ENCODE peak calls at places on chromosomes 2 and 18, in ten cellular contexts. One of them, this sample, is unnamed.

GRCh38 chr2:221211653-221212052 is 360.5 kb downstream of the EPHA4 start:
- DNase-seq in GM12878: no peak
- DNase-seq in iPS DF 6.9: no peak
- DNase-seq in breast epithelium: no peak
- DNase-seq in choroid plexus epithelial cell: no peak
- DNase-seq in psoas muscle: no peak
- DNase-seq in heart left ventricle: no peak
- DNase-seq in endothelial cell of umbilical vein: no peak
- DNase-seq in fibroblast of mammary gland: no peak
- DNase-seq in NB4: no peak
- DNase-seq in this sample: no peak

GRCh38 chr2:138115664-138116063 is 151.4 kb downstream of the HNMT start:
- DNase-seq in GM12878: no peak
- DNase-seq in iPS DF 6.9: no peak
- DNase-seq in breast epithelium: no peak
- DNase-seq in choroid plexus epithelial cell: peak; percentile 51
- DNase-seq in psoas muscle: no peak
- DNase-seq in heart left ventricle: no peak
- DNase-seq in endothelial cell of umbilical vein: no peak
- DNase-seq in fibroblast of mammary gland: peak; percentile 32
- DNase-seq in NB4: no peak
- DNase-seq in this sample: no peak

GRCh38 chr2:24439280-24439970 is 51.6 kb upstream of the NCOA1 start:
- DNase-seq in GM12878: no peak
- DNase-seq in iPS DF 6.9: no peak
- DNase-seq in breast epithelium: no peak
- DNase-seq in choroid plexus epithelial cell: peak; percentile 17
- DNase-seq in psoas muscle: no peak
- DNase-seq in heart left ventricle: no peak
- DNase-seq in endothelial cell of umbilical vein: no peak
- DNase-seq in fibroblast of mammary gland: peak; percentile 35
- DNase-seq in NB4: peak; percentile 33
- DNase-seq in this sample: no peak

GRCh38 chr2:69298261-69298660 is 88.8 kb downstream of the GFPT1 start:
- DNase-seq in GM12878: no peak
- DNase-seq in iPS DF 6.9: no peak
- DNase-seq in breast epithelium: no peak
- DNase-seq in choroid plexus epithelial cell: peak; percentile 95
- DNase-seq in psoas muscle: no peak
- DNase-seq in heart left ventricle: no peak
- DNase-seq in endothelial cell of umbilical vein: peak; percentile 58
- DNase-seq in fibroblast of mammary gland: peak; percentile 98
- DNase-seq in NB4: peak; percentile 81
- DNase-seq in this sample: peak; percentile 94

GRCh38 chr2:181169459-181169858 is 189.1 kb downstream of the UBE2E3 start:
- DNase-seq in GM12878: no peak
- DNase-seq in iPS DF 6.9: no peak
- DNase-seq in breast epithelium: no peak
- DNase-seq in choroid plexus epithelial cell: no peak
- DNase-seq in psoas muscle: no peak
- DNase-seq in heart left ventricle: no peak
- DNase-seq in endothelial cell of umbilical vein: no peak
- DNase-seq in fibroblast of mammary gland: no peak
- DNase-seq in NB4: no peak
- DNase-seq in this sample: no peak

GRCh38 chr18:75455249-75456183 is 28.0 kb upstream of the SMIM21 start:
- DNase-seq in GM12878: no peak
- DNase-seq in iPS DF 6.9: no peak
- DNase-seq in breast epithelium: no peak
- DNase-seq in choroid plexus epithelial cell: peak; percentile 44
- DNase-seq in psoas muscle: peak; percentile 56
- DNase-seq in heart left ventricle: no peak
- DNase-seq in endothelial cell of umbilical vein: peak; percentile 6
- DNase-seq in fibroblast of mammary gland: peak; percentile 38
- DNase-seq in NB4: no peak
- DNase-seq in this sample: no peak

GRCh38 chr2:167406558-167406957 is 518.3 kb downstream of the XIRP2 start:
- DNase-seq in GM12878: no peak
- DNase-seq in iPS DF 6.9: peak; percentile 80
- DNase-seq in breast epithelium: no peak
- DNase-seq in choroid plexus epithelial cell: peak; percentile 89
- DNase-seq in psoas muscle: no peak
- DNase-seq in heart left ventricle: no peak
- DNase-seq in endothelial cell of umbilical vein: no peak
- DNase-seq in fibroblast of mammary gland: peak; percentile 43
- DNase-seq in NB4: no peak
- DNase-seq in this sample: peak; percentile 67

GRCh38 chr2:138974651-138975050 is 194.5 kb upstream of the NXPH2 start:
- DNase-seq in GM12878: no peak
- DNase-seq in iPS DF 6.9: no peak
- DNase-seq in breast epithelium: no peak
- DNase-seq in choroid plexus epithelial cell: peak; percentile 81
- DNase-seq in psoas muscle: no peak
- DNase-seq in heart left ventricle: no peak
- DNase-seq in endothelial cell of umbilical vein: no peak
- DNase-seq in fibroblast of mammary gland: no peak
- DNase-seq in NB4: no peak
- DNase-seq in this sample: peak; percentile 57

GRCh38 chr18:14999085-14999975 is 251.4 kb downstream of the ANKRD30B start:
- DNase-seq in GM12878: no peak
- DNase-seq in iPS DF 6.9: no peak
- DNase-seq in breast epithelium: no peak
- DNase-seq in choroid plexus epithelial cell: no peak
- DNase-seq in psoas muscle: peak; percentile 23
- DNase-seq in heart left ventricle: no peak
- DNase-seq in endothelial cell of umbilical vein: no peak
- DNase-seq in fibroblast of mammary gland: no peak
- DNase-seq in NB4: no peak
- DNase-seq in this sample: no peak

GRCh38 chr18:79512461-79513380 is 117.0 kb downstream of the NFATC1 start:
- DNase-seq in GM12878: no peak
- DNase-seq in iPS DF 6.9: no peak
- DNase-seq in breast epithelium: peak; percentile 39
- DNase-seq in choroid plexus epithelial cell: no peak
- DNase-seq in psoas muscle: peak; percentile 55
- DNase-seq in heart left ventricle: no peak
- DNase-seq in endothelial cell of umbilical vein: no peak
- DNase-seq in fibroblast of mammary gland: no peak
- DNase-seq in NB4: no peak
- DNase-seq in this sample: no peak

GRCh38 chr2:190791347-190791982 is 89.2 kb upstream of the GLS start:
- DNase-seq in GM12878: no peak
- DNase-seq in iPS DF 6.9: no peak
- DNase-seq in breast epithelium: no peak
- DNase-seq in choroid plexus epithelial cell: peak; percentile 59
- DNase-seq in psoas muscle: no peak
- DNase-seq in heart left ventricle: peak; percentile 61
- DNase-seq in endothelial cell of umbilical vein: peak; percentile 93
- DNase-seq in fibroblast of mammary gland: peak; percentile 79
- DNase-seq in NB4: peak; percentile 64
- DNase-seq in this sample: peak; percentile 52

DNA sequence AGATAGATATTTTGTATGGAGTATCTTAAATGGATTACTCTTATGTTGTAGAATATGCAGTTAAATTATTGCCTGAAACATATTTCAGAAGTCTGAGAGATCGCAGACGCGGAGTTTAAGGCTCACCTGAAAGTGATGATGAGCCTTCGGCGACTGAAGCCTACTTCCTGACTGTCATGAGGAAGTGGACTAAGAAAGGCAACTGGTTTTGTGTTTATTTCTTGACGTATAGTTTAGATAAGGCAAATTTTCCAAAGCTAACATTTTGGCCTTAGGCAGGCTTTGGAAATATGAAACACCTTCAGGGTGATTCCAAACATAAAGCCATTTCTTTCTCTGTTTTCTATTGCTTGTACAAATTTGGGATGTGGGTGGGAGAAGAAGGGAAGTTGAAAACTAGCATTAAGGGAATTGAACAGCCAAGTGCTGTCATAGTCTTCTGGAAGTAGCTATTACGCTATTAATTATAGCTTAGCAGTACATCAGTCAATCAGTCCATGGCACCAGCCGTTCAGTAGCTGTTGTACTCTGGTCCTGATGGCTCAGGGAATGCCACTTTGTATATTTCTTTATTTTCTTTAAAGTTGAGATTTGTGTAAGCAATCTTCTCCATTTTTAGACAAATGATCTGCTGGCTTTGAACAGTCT is 1.5 kb downstream of the GRHL1 start:
- DNase-seq in GM12878: no peak
- DNase-seq in iPS DF 6.9: no peak
- DNase-seq in breast epithelium: no peak
- DNase-seq in choroid plexus epithelial cell: no peak
- DNase-seq in psoas muscle: no peak
- DNase-seq in heart left ventricle: no peak
- DNase-seq in endothelial cell of umbilical vein: no peak
- DNase-seq in fibroblast of mammary gland: no peak
- DNase-seq in NB4: no peak
- DNase-seq in this sample: no peak
- H3K4me3 ChIP-seq in GM12878: no peak overlapping the region
- H3K4me3 ChIP-seq in iPS DF 6.9: no peak overlapping the region
- H3K4me3 ChIP-seq in breast epithelium: peak overlapping the region; percentile 75
- H3K4me3 ChIP-seq in choroid plexus epithelial cell: no peak overlapping the region
- H3K4me3 ChIP-seq in psoas muscle: no peak overlapping the region
- H3K4me3 ChIP-seq in heart left ventricle: no peak overlapping the region
- H3K4me3 ChIP-seq in endothelial cell of umbilical vein: no peak overlapping the region
- H3K4me3 ChIP-seq in fibroblast of mammary gland: no peak overlapping the region
- H3K4me3 ChIP-seq in NB4: no peak overlapping the region
- H3K4me3 ChIP-seq in this sample: no peak overlapping the region

DNA sequence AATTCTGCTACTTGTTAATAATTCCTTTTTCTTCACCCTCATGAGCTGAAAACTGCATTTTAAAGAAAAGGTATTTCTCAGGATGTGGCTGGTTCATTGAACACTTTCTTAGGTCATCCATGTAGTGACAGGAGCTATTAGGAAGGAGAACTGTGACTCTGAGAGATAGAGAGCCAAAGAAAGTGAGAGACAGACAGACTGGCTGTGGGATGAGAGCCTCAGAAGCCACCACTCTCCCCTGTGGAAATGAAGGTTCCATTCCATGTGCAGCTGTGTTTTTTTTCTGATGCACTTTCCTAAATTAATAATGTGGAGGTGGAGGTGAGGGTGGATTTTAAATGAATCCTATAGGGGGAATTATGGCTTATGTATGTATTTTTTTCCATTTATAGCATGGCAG is 113.3 kb downstream of the FAM210A start:
- DNase-seq in GM12878: no peak
- DNase-seq in iPS DF 6.9: no peak
- DNase-seq in breast epithelium: no peak
- DNase-seq in choroid plexus epithelial cell: no peak
- DNase-seq in psoas muscle: no peak
- DNase-seq in heart left ventricle: no peak
- DNase-seq in endothelial cell of umbilical vein: no peak
- DNase-seq in fibroblast of mammary gland: no peak
- DNase-seq in NB4: no peak
- DNase-seq in this sample: no peak
- H3K4me3 ChIP-seq in GM12878: peak overlapping the region; percentile 73
- H3K4me3 ChIP-seq in iPS DF 6.9: no peak overlapping the region
- H3K4me3 ChIP-seq in breast epithelium: no peak overlapping the region
- H3K4me3 ChIP-seq in choroid plexus epithelial cell: no peak overlapping the region
- H3K4me3 ChIP-seq in psoas muscle: no peak overlapping the region
- H3K4me3 ChIP-seq in heart left ventricle: peak overlapping the region; percentile 52
- H3K4me3 ChIP-seq in endothelial cell of umbilical vein: no peak overlapping the region
- H3K4me3 ChIP-seq in fibroblast of mammary gland: no peak overlapping the region
- H3K4me3 ChIP-seq in NB4: no peak overlapping the region
- H3K4me3 ChIP-seq in this sample: no peak overlapping the region

GRCh38 chr2:96882906-96883305 is 13.0 kb upstream of the SEMA4C start:
- DNase-seq in GM12878: no peak
- DNase-seq in iPS DF 6.9: no peak
- DNase-seq in breast epithelium: no peak
- DNase-seq in choroid plexus epithelial cell: no peak
- DNase-seq in psoas muscle: no peak
- DNase-seq in heart left ventricle: no peak
- DNase-seq in endothelial cell of umbilical vein: no peak
- DNase-seq in fibroblast of mammary gland: no peak
- DNase-seq in NB4: no peak
- DNase-seq in this sample: no peak

GRCh38 chr2:96883306-96883705 is 13.4 kb upstream of the SEMA4C start:
- DNase-seq in GM12878: no peak
- DNase-seq in iPS DF 6.9: no peak
- DNase-seq in breast epithelium: no peak
- DNase-seq in choroid plexus epithelial cell: no peak
- DNase-seq in psoas muscle: no peak
- DNase-seq in heart left ventricle: no peak
- DNase-seq in endothelial cell of umbilical vein: no peak
- DNase-seq in fibroblast of mammary gland: no peak
- DNase-seq in NB4: no peak
- DNase-seq in this sample: no peak

GRCh38 chr2:96881349-96882195 is 11.7 kb upstream of the SEMA4C start:
- DNase-seq in GM12878: no peak
- DNase-seq in iPS DF 6.9: no peak
- DNase-seq in breast epithelium: no peak
- DNase-seq in choroid plexus epithelial cell: peak; percentile 21
- DNase-seq in psoas muscle: no peak
- DNase-seq in heart left ventricle: no peak
- DNase-seq in endothelial cell of umbilical vein: no peak
- DNase-seq in fibroblast of mammary gland: no peak
- DNase-seq in NB4: peak; percentile 63
- DNase-seq in this sample: no peak

GRCh38 chr2:96880891-96881273 is 11.0 kb upstream of the SEMA4C start:
- DNase-seq in GM12878: no peak
- DNase-seq in iPS DF 6.9: no peak
- DNase-seq in breast epithelium: no peak
- DNase-seq in choroid plexus epithelial cell: no peak
- DNase-seq in psoas muscle: no peak
- DNase-seq in heart left ventricle: no peak
- DNase-seq in endothelial cell of umbilical vein: no peak
- DNase-seq in fibroblast of mammary gland: no peak
- DNase-seq in NB4: no peak
- DNase-seq in this sample: no peak

DNA sequence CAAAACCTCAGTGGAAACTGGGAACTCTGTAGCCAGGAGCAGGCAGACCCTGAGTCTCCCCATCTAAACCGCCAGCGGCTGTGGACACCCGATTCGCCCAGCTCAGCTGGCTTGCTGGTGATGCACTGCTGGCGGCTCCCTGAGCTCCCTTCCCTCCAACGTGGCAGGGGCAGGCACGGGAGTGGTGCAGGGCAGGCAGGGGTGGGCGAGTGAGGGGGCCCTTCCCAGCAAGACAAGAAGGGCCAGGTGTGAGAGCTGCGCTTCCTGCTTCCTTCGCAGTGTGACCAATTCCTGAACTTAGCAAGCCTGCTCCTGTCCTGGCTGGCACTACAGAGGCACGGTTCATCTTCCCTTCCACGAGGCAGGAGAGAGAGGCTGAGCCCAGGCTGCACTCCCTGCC is 12.3 kb upstream of the SEMA4C start:
- DNase-seq in GM12878: no peak
- DNase-seq in iPS DF 6.9: no peak
- DNase-seq in breast epithelium: no peak
- DNase-seq in choroid plexus epithelial cell: no peak
- DNase-seq in psoas muscle: no peak
- DNase-seq in heart left ventricle: no peak
- DNase-seq in endothelial cell of umbilical vein: no peak
- DNase-seq in fibroblast of mammary gland: no peak
- DNase-seq in NB4: no peak
- DNase-seq in this sample: no peak
- H3K4me3 ChIP-seq in GM12878: no peak overlapping the region
- H3K4me3 ChIP-seq in iPS DF 6.9: no peak overlapping the region
- H3K4me3 ChIP-seq in breast epithelium: no peak overlapping the region
- H3K4me3 ChIP-seq in choroid plexus epithelial cell: no peak overlapping the region
- H3K4me3 ChIP-seq in psoas muscle: no peak overlapping the region
- H3K4me3 ChIP-seq in heart left ventricle: no peak overlapping the region
- H3K4me3 ChIP-seq in endothelial cell of umbilical vein: no peak overlapping the region
- H3K4me3 ChIP-seq in fibroblast of mammary gland: no peak overlapping the region
- H3K4me3 ChIP-seq in NB4: no peak overlapping the region
- H3K4me3 ChIP-seq in this sample: no peak overlapping the region

GRCh38 chr18:12038082-12038660 is 55.5 kb upstream of the ANKRD62 start:
- DNase-seq in GM12878: no peak
- DNase-seq in iPS DF 6.9: no peak
- DNase-seq in breast epithelium: no peak
- DNase-seq in choroid plexus epithelial cell: no peak
- DNase-seq in psoas muscle: no peak
- DNase-seq in heart left ventricle: no peak
- DNase-seq in endothelial cell of umbilical vein: no peak
- DNase-seq in fibroblast of mammary gland: peak; percentile 43
- DNase-seq in NB4: no peak
- DNase-seq in this sample: no peak
- H3K4me3 ChIP-seq in GM12878: no peak overlapping the region
- H3K4me3 ChIP-seq in iPS DF 6.9: peak overlapping the region; percentile 60
- H3K4me3 ChIP-seq in breast epithelium: peak overlapping the region; percentile 56
- H3K4me3 ChIP-seq in choroid plexus epithelial cell: peak overlapping the region; percentile 63
- H3K4me3 ChIP-seq in psoas muscle: peak overlapping the region; percentile 69
- H3K4me3 ChIP-seq in heart left ventricle: peak overlapping the region; percentile 63
- H3K4me3 ChIP-seq in endothelial cell of umbilical vein: no peak overlapping the region
- H3K4me3 ChIP-seq in fibroblast of mammary gland: no peak overlapping the region
- H3K4me3 ChIP-seq in NB4: no peak overlapping the region
- H3K4me3 ChIP-seq in this sample: peak overlapping the region; percentile 57

This sample was measured in skeletal muscle cell.